ENCODE peak calls at places on chromosome 1, in ten cellular contexts. Q is BJ; K is fibroblast of pulmonary artery; U is stimulated activated CD4-positive, alpha-beta T cell treated with anti-CD3 and anti-CD28 coated beads, Interleukin-1b, Interleukin-23, amount 100 ng/mL, for 4 hours; W is posterior cingulate gyrus; X is immature natural killer cell; G is cardiac muscle cell; Z is activated T-cell treated with anti-CD3 and anti-CD28 coated beads, Interleukin-2, amount 50 U/mL, for 72 hours; B is posterior vena cava; N is activated CD4-positive, CD25-positive, alpha-beta regulatory T cell treated with anti-CD3 and anti-CD28 coated beads, Interleukin-2, amount 50 U/mL, for 72 hours. P is an unnamed sample.

GRCh38 chr1:40076895-40077312 is 20.1 kb downstream of the PPT1 start:
- DNase-seq in Q (peak; percentile 34), K (peak; percentile 92), U (no peak), W (no peak), X (no peak), G (peak; percentile 92), Z (no peak), B (no peak), N (no peak), P (no peak)

GRCh38 chr1:157403608-157404007 is 148.7 kb downstream of the FCRL5 start:
- DNase-seq in Q (no peak), K (no peak), U (no peak), W (no peak), X (no peak), G (no peak), Z (no peak), B (no peak), N (no peak), P (no peak)

GRCh38 chr1:167249702-167250101 is 29.0 kb downstream of the POU2F1 start:
- DNase-seq in Q (no peak), K (no peak), U (no peak), W (no peak), X (no peak), G (no peak), Z (peak; percentile 29), B (no peak), N (no peak), P (no peak)

GRCh38 chr1:108708726-108709660 is 3.7 kb upstream of the FNDC7 start:
- DNase-seq in Q (no peak), K (no peak), U (peak; percentile 38), W (no peak), X (peak; percentile 53), G (peak; percentile 59), Z (peak; percentile 71), B (no peak), N (peak; percentile 45), P (no peak)

GRCh38 chr1:65362545-65362944 is 53.2 kb downstream of the DNAJC6 start:
- DNase-seq in Q (no peak), K (no peak), U (no peak), W (no peak), X (no peak), G (no peak), Z (no peak), B (no peak), N (no peak), P (no peak)

GRCh38 chr1:86703696-86704455 is 500 bp upstream of the SH3GLB1 start:
- DNase-seq in Q (no peak), K (no peak), U (peak; percentile 36), W (no peak), X (no peak), G (no peak), Z (peak; percentile 52), B (no peak), N (no peak), P (no peak)

GRCh38 chr1:94787676-94788075 is 32.5 kb upstream of the SLC44A3 start:
- DNase-seq in Q (no peak), K (no peak), U (no peak), W (no peak), X (no peak), G (no peak), Z (no peak), B (no peak), N (no peak), P (no peak)

GRCh38 chr1:214124281-214124805 is 136.6 kb downstream of the PROX1 start:
- DNase-seq in Q (no peak), K (no peak), U (no peak), W (no peak), X (no peak), G (no peak), Z (no peak), B (no peak), N (no peak), P (no peak)